ENCODE peak calls at places on chromosomes 11 and 22, in seven cellular contexts. E is amygdala; G is BJ; A is stimulated activated CD4-positive, alpha-beta T cell treated with anti-CD3 and anti-CD28 coated beads, Interleukin-2, amount 100 ng/mL, for 24 hours; K is T1000; D is heart right ventricle; B is midbrain. H is an unnamed sample.

GRCh38 chr22:29987143-29987542 is 93.1 kb upstream of the HORMAD2 start:
- DNase-seq in E (no peak), G (no peak), A (no peak), K (no peak), D (no peak), B (peak), H (no peak)

GRCh38 chr22:50507991-50508884 is at the start of gene NCAPH2:
- DNase-seq in E (peak), G (peak), A (peak), K (peak), D (peak), B (peak), H (peak)

GRCh38 chr11:12109591-12110196 is 696 bp upstream of the MICAL2 start:
- DNase-seq in E (no peak), G (no peak), A (peak), K (no peak), D (no peak), B (no peak), H (no peak)

GRCh38 chr11:36431429-36432092 is 78.5 kb downstream of the TRAF6 start:
- DNase-seq in E (no peak), G (peak), A (peak), K (peak), D (no peak), B (peak), H (peak)

GRCh38 chr11:19557185-19557584 is 155.5 kb upstream of the NAV2 start:
- DNase-seq in E (no peak), G (no peak), A (no peak), K (no peak), D (no peak), B (no peak), H (no peak)

GRCh38 chr11:41497974-41498373 is 38.5 kb upstream of the LRRC4C start:
- DNase-seq in E (no peak), G (no peak), A (no peak), K (no peak), D (no peak), B (no peak), H (no peak)

GRCh38 chr11:12689029-12689755 is 15.0 kb downstream of the TEAD1 start:
- DNase-seq in E (no peak), G (no peak), A (no peak), K (no peak), D (no peak), B (no peak), H (no peak)

GRCh38 chr22:27867114-27867957 is 51.7 kb downstream of the PITPNB start:
- DNase-seq in E (no peak), G (no peak), A (no peak), K (no peak), D (no peak), B (no peak), H (no peak)

GRCh38 chr11:112455791-112456190 is 195.1 kb upstream of the PLET1 start:
- DNase-seq in E (no peak), G (no peak), A (no peak), K (no peak), D (no peak), B (no peak), H (no peak)

GRCh38 chr22:40238425-40239344 is 61.0 kb downstream of the TNRC6B start:
- DNase-seq in E (no peak), G (peak), A (no peak), K (peak), D (no peak), B (no peak), H (peak)

GRCh38 chr11:62552931-62553838 is 6.6 kb upstream of the AHNAK start:
- DNase-seq in E (no peak), G (peak), A (peak), K (peak), D (peak), B (no peak), H (peak)

GRCh38 chr11:86592659-86593451 is 79.6 kb downstream of the ME3 start:
- DNase-seq in E (no peak), G (no peak), A (peak), K (peak), D (no peak), B (no peak), H (no peak)

GRCh38 chr11:43419460-43419859 is 60.7 kb downstream of the TTC17 start:
- DNase-seq in E (no peak), G (no peak), A (peak), K (no peak), D (no peak), B (peak), H (no peak)

GRCh38 chr22:41656515-41656914 is 32.2 kb downstream of the SNU13 start:
- DNase-seq in E (no peak), G (no peak), A (no peak), K (no peak), D (no peak), B (no peak), H (no peak)

GRCh38 chr11:77201991-77202841 is 74.2 kb downstream of the MYO7A start:
- DNase-seq in E (no peak), G (no peak), A (no peak), K (no peak), D (no peak), B (no peak), H (no peak)

GRCh38 chr22:49787861-49788260 is 39.8 kb downstream of the BRD1 start:
- DNase-seq in E (no peak), G (no peak), A (no peak), K (no peak), D (no peak), B (no peak), H (no peak)

GRCh38 chr11:117490019-117490679 is 162.5 kb downstream of the CEP164 start:
- DNase-seq in E (no peak), G (no peak), A (no peak), K (no peak), D (no peak), B (no peak), H (no peak)

GRCh38 chr11:69439651-69440464 is 41.6 kb upstream of the LINC01488 start:
- DNase-seq in E (no peak), G (no peak), A (no peak), K (no peak), D (no peak), B (no peak), H (peak)

GRCh38 chr11:46346886-46347636 is at the start of gene DGKZ:
- DNase-seq in E (peak), G (no peak), A (peak), K (peak), D (peak), B (peak), H (peak)

GRCh38 chr11:134654161-134654915 is 242.3 kb upstream of the B3GAT1 start:
- DNase-seq in E (no peak), G (no peak), A (peak), K (no peak), D (no peak), B (no peak), H (no peak)

GRCh38 chr11:125163431-125164011 is 1.0 kb upstream of the PKNOX2 start:
- DNase-seq in E (no peak), G (no peak), A (no peak), K (no peak), D (no peak), B (no peak), H (no peak)

GRCh38 chr11:20159680-20160381 is 444 bp downstream of the DBX1 start:
- DNase-seq in E (no peak), G (no peak), A (no peak), K (no peak), D (no peak), B (no peak), H (no peak)

GRCh38 chr11:126339073-126339865 is 16.2 kb upstream of the ST3GAL4 start:
- DNase-seq in E (no peak), G (no peak), A (no peak), K (no peak), D (no peak), B (no peak), H (peak)

GRCh38 chr11:73393011-73393380 is 16.8 kb downstream of the RELT start:
- DNase-seq in E (no peak), G (no peak), A (no peak), K (no peak), D (no peak), B (no peak), H (peak)

GRCh38 chr11:85464283-85464682 is 162.9 kb downstream of the DLG2 start:
- DNase-seq in E (no peak), G (no peak), A (no peak), K (no peak), D (no peak), B (no peak), H (no peak)

GRCh38 chr11:29962243-29962642 is 54.6 kb downstream of the KCNA4 start:
- DNase-seq in E (no peak), G (no peak), A (no peak), K (no peak), D (no peak), B (no peak), H (no peak)

GRCh38 chr11:76069061-76069460 is 137.2 kb downstream of the WNT11 start:
- DNase-seq in E (no peak), G (no peak), A (no peak), K (no peak), D (no peak), B (no peak), H (no peak)

GRCh38 chr11:115503083-115503885 is 931 bp downstream of the CADM1 start:
- DNase-seq in E (peak), G (peak), A (peak), K (peak), D (peak), B (peak), H (peak)

GRCh38 chr22:25845985-25846745 is 104.2 kb downstream of the MYO18B start:
- DNase-seq in E (no peak), G (no peak), A (no peak), K (no peak), D (no peak), B (no peak), H (no peak)

GRCh38 chr22:38097058-38097457 is 13.1 kb upstream of the SLC16A8 start:
- DNase-seq in E (no peak), G (no peak), A (no peak), K (no peak), D (no peak), B (no peak), H (peak)

GRCh38 chr11:36500315-36500721 is 9.8 kb downstream of the TRAF6 start:
- DNase-seq in E (no peak), G (peak), A (no peak), K (peak), D (no peak), B (peak), H (no peak)

GRCh38 chr11:31106963-31107576 is 262.5 kb downstream of the DCDC1 start:
- DNase-seq in E (peak), G (no peak), A (peak), K (no peak), D (peak), B (peak), H (peak)

GRCh38 chr22:45314789-45315188 is 5.1 kb downstream of the FAM118A start:
- DNase-seq in E (no peak), G (no peak), A (no peak), K (no peak), D (no peak), B (no peak), H (no peak)

GRCh38 chr11:9757809-9758675 is 94.2 kb downstream of the SWAP70 start:
- DNase-seq in E (peak), G (no peak), A (peak), K (peak), D (peak), B (peak), H (peak)

GRCh38 chr11:43735931-43736330 is 55.4 kb downstream of the HSD17B12 start:
- DNase-seq in E (no peak), G (no peak), A (no peak), K (no peak), D (no peak), B (no peak), H (no peak)

GRCh38 chr22:42074846-42075245 is 798 bp downstream of the PHETA2 start:
- DNase-seq in E (no peak), G (no peak), A (no peak), K (no peak), D (no peak), B (no peak), H (peak)

H was measured in Right ventricle myocardium superior.